ENCODE peak calls at places on chromosomes 12 and 14, in seven cellular contexts. M is astrocyte, Q is cardiac muscle cell, G is IMR-90, F is AG04450, B is neural progenitor cell, S is lower lobe of right lung. Z is an unnamed sample.

GRCh38 chr12:94831081-94831747 is 172.3 kb downstream of the NDUFA12 start:
- DNase-seq in M (no peak), Q (no peak), G (no peak), F (no peak), B (no peak), S (no peak), Z (no peak)

GRCh38 chr14:93269341-93270068 is 62.4 kb downstream of the UBR7 start:
- DNase-seq in M (peak; percentile 73), Q (no peak), G (peak; percentile 90), F (peak; percentile 38), B (peak; percentile 17), S (no peak), Z (peak; percentile 79)

GRCh38 chr12:69290545-69291277 is 51.3 kb downstream of the CPSF6 start:
- DNase-seq in M (peak; percentile 57), Q (peak; percentile 87), G (peak; percentile 76), F (peak; percentile 44), B (peak; percentile 90), S (peak; percentile 79), Z (peak; percentile 94)

GRCh38 chr12:49950310-49951251 is at the start of gene AQP2:
- DNase-seq in M (no peak), Q (no peak), G (no peak), F (no peak), B (no peak), S (no peak), Z (no peak)

GRCh38 chr14:66649515-66649914 is 141.6 kb downstream of the GPHN start:
- DNase-seq in M (no peak), Q (no peak), G (no peak), F (no peak), B (no peak), S (no peak), Z (no peak)

GRCh38 chr14:86464386-86464785 is 934.4 kb downstream of the FLRT2 start:
- DNase-seq in M (no peak), Q (no peak), G (peak; percentile 57), F (no peak), B (no peak), S (no peak), Z (no peak)

GRCh38 chr14:75487155-75487671 is 35.1 kb upstream of the BATF start:
- DNase-seq in M (no peak), Q (no peak), G (no peak), F (no peak), B (no peak), S (no peak), Z (no peak)

GRCh38 chr14:86796221-86797074 is 1196.5 kb downstream of the GALC start:
- DNase-seq in M (peak; percentile 82), Q (no peak), G (peak; percentile 23), F (no peak), B (no peak), S (no peak), Z (peak; percentile 13)

GRCh38 chr12:112131686-112132085 is 6.3 kb downstream of the TRAFD1 start:
- DNase-seq in M (no peak), Q (no peak), G (no peak), F (no peak), B (no peak), S (no peak), Z (no peak)

GRCh38 chr12:30525171-30525570 is 170.5 kb downstream of the IPO8 start:
- DNase-seq in M (no peak), Q (no peak), G (no peak), F (no peak), B (no peak), S (no peak), Z (no peak)

GRCh38 chr12:69239922-69240624 is 704 bp downstream of the CPSF6 start:
- DNase-seq in M (peak; percentile 3), Q (peak; percentile 68), G (peak; percentile 15), F (no peak), B (peak; percentile 81), S (peak; percentile 71), Z (peak; percentile 23)

GRCh38 chr12:93689076-93689834 is 12.1 kb downstream of the CRADD start:
- DNase-seq in M (no peak), Q (no peak), G (peak; percentile 84), F (peak; percentile 59), B (no peak), S (no peak), Z (no peak)

GRCh38 chr14:22044193-22044592 is 370.6 kb upstream of the OR4E1 start:
- DNase-seq in M (no peak), Q (no peak), G (no peak), F (no peak), B (no peak), S (no peak), Z (no peak)

DNA sequence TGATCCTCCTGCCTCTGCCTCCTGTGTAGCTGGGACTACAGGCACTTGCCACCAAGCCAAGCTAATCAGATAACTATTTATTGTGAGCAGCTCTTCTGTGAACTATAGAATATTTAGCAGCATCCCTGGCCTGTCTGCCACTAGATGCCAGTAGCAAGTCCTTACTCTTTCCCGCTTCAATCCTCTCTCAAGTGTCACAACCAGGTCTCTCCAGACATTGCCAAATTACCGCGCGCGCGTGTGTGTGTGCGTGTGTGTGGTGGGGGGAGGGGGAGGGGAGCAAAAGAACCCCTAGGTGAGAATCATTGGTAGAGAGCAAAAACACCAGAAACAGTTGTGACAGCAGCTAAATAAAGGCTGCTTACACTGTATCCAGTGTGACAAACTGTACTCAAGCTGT is 49.9 kb downstream of the PPP2R5E start:
- DNase-seq in M (peak; percentile 33), Q (peak; percentile 34), G (peak; percentile 33), F (no peak), B (peak; percentile 64), S (no peak), Z (peak; percentile 46)
- TF ChIP-seq CTCF in M (no peak), Q (peak; percentile 10), G (no peak), F (peak; percentile 23), B (peak; percentile 23), S (no peak), Z (peak; percentile 43)

DNA sequence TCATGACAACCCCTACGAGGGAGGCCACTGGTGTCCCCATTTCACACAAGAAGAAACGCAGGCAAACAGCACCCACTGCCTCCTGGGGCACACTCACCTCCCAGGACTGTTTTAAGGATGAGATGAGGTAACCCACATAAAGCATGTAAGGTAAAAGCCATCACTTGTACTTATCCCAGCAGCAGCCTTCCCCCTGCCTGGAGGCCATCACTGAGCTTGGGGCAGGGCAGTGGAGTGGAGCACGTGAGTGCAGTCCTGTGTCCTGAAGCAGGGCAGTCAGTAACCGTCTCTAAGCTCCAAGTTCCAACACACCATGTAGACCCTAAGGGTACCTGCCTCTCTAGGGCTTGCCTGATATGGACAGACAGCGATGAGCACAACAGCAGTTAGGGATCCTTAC is 1.7 kb downstream of the POLE start:
- DNase-seq in M (no peak), Q (no peak), G (no peak), F (no peak), B (no peak), S (no peak), Z (no peak)
- H3K4me3 ChIP-seq in M (no peak overlapping the region), Q (no peak overlapping the region), G (no peak overlapping the region), F (no peak overlapping the region), B (no peak overlapping the region), S (no peak overlapping the region), Z (no peak overlapping the region)

GRCh38 chr12:7933255-7933726 is 2.7 kb downstream of the SLC2A3 start:
- DNase-seq in M (peak; percentile 93), Q (peak; percentile 86), G (peak; percentile 96), F (peak; percentile 91), B (peak; percentile 91), S (peak; percentile 66), Z (peak; percentile 99)
- TF ChIP-seq CTCF in M (peak; percentile 80), Q (peak; percentile 69), G (peak; percentile 77), F (peak; percentile 81), B (peak; percentile 79), S (peak; percentile 68), Z (peak; percentile 83)

DNA sequence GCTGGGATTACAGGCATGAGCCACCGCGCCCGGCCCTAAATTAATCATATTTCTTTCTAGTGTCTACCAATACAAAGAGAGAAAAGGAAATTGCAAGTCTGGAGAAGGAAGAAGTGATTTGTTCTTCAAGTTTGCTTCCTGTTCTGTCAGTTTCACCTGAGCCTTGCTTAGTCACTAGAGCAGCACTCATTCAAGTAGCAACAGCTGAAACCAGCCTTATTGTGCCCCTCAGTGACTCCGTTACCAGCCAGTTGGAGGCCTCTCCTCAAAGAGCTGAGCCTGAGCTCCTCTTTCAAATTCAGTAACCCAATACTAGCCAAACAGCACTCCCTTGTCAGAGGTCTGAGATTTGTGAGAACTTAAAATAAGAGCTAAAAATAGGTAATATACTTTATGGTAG is 17.4 kb downstream of the PAWR start:
- DNase-seq in M (no peak), Q (no peak), G (no peak), F (no peak), B (peak; percentile 68), S (no peak), Z (no peak)
- H3K4me3 ChIP-seq in M (no peak overlapping the region), Q (no peak overlapping the region), G (no peak overlapping the region), F (no peak overlapping the region), B (peak overlapping the region; percentile 21), S (no peak overlapping the region), Z (no peak overlapping the region)

DNA sequence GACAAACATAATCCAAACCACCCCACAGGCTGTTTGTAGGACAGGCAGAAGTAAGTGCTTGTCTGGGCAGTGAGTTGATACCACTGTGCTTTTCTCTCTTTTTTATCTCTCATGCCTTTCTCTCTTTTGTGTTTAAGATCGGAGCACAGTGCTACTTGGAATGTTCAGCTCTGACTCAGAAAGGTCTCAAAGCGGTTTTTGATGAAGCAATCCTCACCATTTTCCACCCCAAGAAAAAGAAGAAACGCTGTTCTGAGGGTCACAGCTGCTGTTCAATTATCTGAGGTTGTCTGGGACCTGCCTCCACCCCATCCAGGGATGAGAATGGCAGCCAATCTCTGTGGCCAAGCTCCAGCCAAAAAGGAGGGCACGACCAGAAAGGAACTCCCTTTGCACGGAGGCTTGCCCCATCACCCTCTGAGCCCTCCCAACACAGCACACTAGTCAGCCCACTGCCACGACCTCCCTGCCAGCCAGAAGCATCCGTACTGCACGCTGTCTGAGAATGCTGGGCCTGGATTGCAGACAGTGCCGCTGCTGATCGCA is 27.9 kb downstream of the GPHB5 start:
- DNase-seq in M (peak; percentile 65), Q (no peak), G (no peak), F (no peak), B (peak; percentile 18), S (no peak), Z (peak; percentile 58)
- TF ChIP-seq CTCF in M (no peak), Q (no peak), G (no peak), F (no peak), B (no peak), S (no peak), Z (no peak)

Z was measured in choroid plexus epithelial cell.